ENCODE peak calls at places on chromosomes 2 and 18, in five cellular contexts. W is IMR-90, V is RWPE1, U is upper lobe of left lung, N is osteocyte. C is an unnamed sample.

GRCh38 chr2:63827749-63828148 is 13.9 kb upstream of the UGP2 start:
- DNase-seq in V (peak; percentile 11), U (no peak), N (no peak), W (peak; percentile 88), C (no peak)

GRCh38 chr2:26535663-26536275 is 57.8 kb upstream of the OTOF start:
- DNase-seq in U (no peak), V (no peak), N (no peak), W (no peak), C (no peak)

GRCh38 chr2:219082332-219082958 is 21.7 kb upstream of the IHH start:
- DNase-seq in U (peak; percentile 28), W (no peak), V (no peak), N (no peak), C (peak; percentile 23)

GRCh38 chr2:106886916-106887758 is 1.2 kb upstream of the ST6GAL2 start:
- DNase-seq in W (no peak), N (peak; percentile 88), V (peak; percentile 26), U (no peak), C (peak; percentile 71)

GRCh38 chr18:6221602-6222014 is 193.1 kb downstream of the L3MBTL4 start:
- DNase-seq in N (no peak), W (no peak), U (peak; percentile 41), V (no peak), C (no peak)

GRCh38 chr2:217573565-217573964 is 429.2 kb downstream of the TNS1 start:
- DNase-seq in N (no peak), U (no peak), W (peak; percentile 89), V (peak; percentile 41), C (no peak)

GRCh38 chr2:67625671-67626070 is 228.5 kb downstream of the ETAA1 start:
- DNase-seq in W (peak; percentile 69), N (no peak), U (no peak), V (no peak), C (no peak)

GRCh38 chr2:25251032-25251460 is 82.7 kb upstream of the POMC start:
- DNase-seq in W (no peak), U (no peak), N (no peak), V (no peak), C (no peak)

GRCh38 chr2:205056066-205056678 is 510.9 kb downstream of the PARD3B start:
- DNase-seq in V (no peak), N (no peak), W (peak; percentile 17), U (no peak), C (no peak)

GRCh38 chr2:166333809-166334208 is 41.9 kb downstream of the SCN9A start:
- DNase-seq in N (no peak), W (peak; percentile 49), U (no peak), V (peak; percentile 2), C (no peak)

GRCh38 chr2:54772531-54772930 is 49.1 kb downstream of the EML6 start:
- DNase-seq in W (no peak), V (no peak), U (no peak), N (no peak), C (no peak)

GRCh38 chr2:128178650-128179460 is 87.9 kb downstream of the UGGT1 start:
- DNase-seq in U (peak; percentile 60), V (peak; percentile 45), W (peak; percentile 89), N (no peak), C (peak; percentile 36)

GRCh38 chr18:31454066-31454708 is 6.6 kb downstream of the DSG3 start:
- DNase-seq in N (no peak), V (peak; percentile 74), W (peak; percentile 69), U (no peak), C (no peak)

GRCh38 chr2:71254078-71254477 is 27.2 kb upstream of the PAIP2B start:
- DNase-seq in N (no peak), W (no peak), V (no peak), U (no peak), C (no peak)

GRCh38 chr2:53767405-53768232 is at the start of gene CHAC2:
- DNase-seq in W (peak; percentile 78), V (peak; percentile 74), U (peak; percentile 89), N (peak; percentile 93), C (peak; percentile 92)

GRCh38 chr18:39274535-39274934 is 1708.9 kb upstream of the CELF4 start:
- DNase-seq in N (no peak), V (no peak), W (peak; percentile 45), U (no peak), C (no peak)

GRCh38 chr18:21210278-21210677 is 31.8 kb upstream of the GREB1L start:
- DNase-seq in U (no peak), V (no peak), N (no peak), W (no peak), C (no peak)

GRCh38 chr2:1817256-1818127 is 73.2 kb upstream of the PXDN start:
- DNase-seq in V (peak; percentile 94), W (peak; percentile 98), U (peak; percentile 75), N (peak; percentile 90), C (peak; percentile 60)

GRCh38 chr2:109083771-109084170 is 45.2 kb upstream of the SH3RF3 start:
- DNase-seq in N (peak; percentile 34), W (no peak), U (no peak), V (no peak), C (no peak)

GRCh38 chr2:231662811-231663457 is 45.4 kb upstream of the PTMA start:
- DNase-seq in W (no peak), N (no peak), U (no peak), V (no peak), C (no peak)

GRCh38 chr2:152553518-152553917 is 163.7 kb downstream of the PRPF40A start:
- DNase-seq in N (no peak), V (no peak), U (no peak), W (no peak), C (no peak)

GRCh38 chr2:152557273-152557879 is 159.9 kb downstream of the PRPF40A start:
- DNase-seq in W (no peak), N (no peak), V (no peak), U (no peak), C (no peak)

GRCh38 chr2:152552868-152553267 is 164.4 kb downstream of the PRPF40A start:
- DNase-seq in W (no peak), V (no peak), N (no peak), U (no peak), C (no peak)

GRCh38 chr2:152556506-152556905 is 160.8 kb downstream of the PRPF40A start:
- DNase-seq in V (no peak), N (no peak), W (no peak), U (no peak), C (no peak)

GRCh38 chr2:152555048-152555447 is 162.2 kb downstream of the PRPF40A start:
- DNase-seq in V (no peak), U (no peak), W (no peak), N (no peak), C (no peak)
- TF ChIP-seq CTCF in V (no peak), U (no peak), W (peak; percentile 22), N (peak; percentile 49), C (no peak)

GRCh38 chr2:20449501-20450200 is 2.8 kb downstream of the RHOB start:
- DNase-seq in N (no peak), V (no peak), W (peak; percentile 46), U (peak; percentile 20), C (no peak)
- TF ChIP-seq CTCF in N (no peak), V (no peak), W (no peak), U (no peak), C (no peak)

DNA sequence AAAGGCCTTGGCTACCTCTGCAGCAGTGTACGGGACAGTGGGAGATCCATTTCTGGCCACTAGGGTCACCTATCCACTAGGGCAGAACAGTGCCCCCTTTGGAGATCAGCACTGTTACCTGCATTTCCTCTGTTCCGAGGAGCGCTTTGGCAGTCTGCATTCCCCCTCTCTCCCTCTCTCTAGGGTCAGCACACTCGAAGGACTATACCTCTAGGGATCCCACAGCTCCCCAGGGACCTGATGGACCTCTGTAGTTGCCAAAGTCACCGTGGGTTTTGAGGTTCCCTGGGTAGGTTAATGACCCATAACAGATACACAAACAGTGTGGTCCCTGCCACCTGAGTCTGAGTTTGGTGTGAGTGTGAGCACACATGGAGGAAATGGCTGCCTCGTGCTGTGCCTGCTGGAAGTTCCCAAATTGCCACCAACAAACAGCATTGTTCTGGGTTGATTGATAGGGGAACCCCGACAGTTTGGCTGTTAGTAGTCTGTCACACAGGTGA is 99.8 kb upstream of the VWC2L start:
- DNase-seq in W (no peak), V (no peak), N (no peak), U (no peak), C (no peak)
- TF ChIP-seq CTCF in W (no peak), V (no peak), N (no peak), U (no peak), C (no peak)

GRCh38 chr2:240664622-240665021 is 18.1 kb downstream of the AQP12B start:
- DNase-seq in W (no peak), N (peak; percentile 17), U (no peak), V (no peak), C (no peak)

GRCh38 chr2:240662681-240663080 is 20.0 kb downstream of the AQP12B start:
- DNase-seq in W (no peak), V (no peak), N (peak; percentile 42), U (no peak), C (no peak)

DNA sequence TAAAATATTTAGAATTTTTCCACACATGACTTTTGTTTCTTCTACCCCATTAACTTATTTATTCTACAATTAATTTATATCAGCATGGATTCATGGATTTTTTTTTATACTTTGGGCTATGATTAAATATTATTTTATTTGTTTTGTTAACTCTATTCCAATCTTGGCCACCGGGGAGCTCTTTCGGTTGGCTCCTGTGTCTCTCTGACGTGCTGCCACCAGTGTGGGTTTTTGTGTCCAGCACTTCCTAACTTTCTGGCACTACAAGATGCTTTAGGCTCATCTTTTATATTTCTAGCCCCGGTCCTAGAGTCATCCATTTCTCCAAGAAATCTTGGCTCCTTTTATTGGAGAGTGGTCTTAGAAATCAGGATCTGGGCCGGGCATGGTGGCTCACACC is 18.9 kb downstream of the AQP12B start:
- DNase-seq in V (no peak), W (no peak), N (peak; percentile 68), U (no peak), C (no peak)
- TF ChIP-seq CTCF in V (no peak), W (no peak), N (peak; percentile 18), U (no peak), C (no peak)

DNA sequence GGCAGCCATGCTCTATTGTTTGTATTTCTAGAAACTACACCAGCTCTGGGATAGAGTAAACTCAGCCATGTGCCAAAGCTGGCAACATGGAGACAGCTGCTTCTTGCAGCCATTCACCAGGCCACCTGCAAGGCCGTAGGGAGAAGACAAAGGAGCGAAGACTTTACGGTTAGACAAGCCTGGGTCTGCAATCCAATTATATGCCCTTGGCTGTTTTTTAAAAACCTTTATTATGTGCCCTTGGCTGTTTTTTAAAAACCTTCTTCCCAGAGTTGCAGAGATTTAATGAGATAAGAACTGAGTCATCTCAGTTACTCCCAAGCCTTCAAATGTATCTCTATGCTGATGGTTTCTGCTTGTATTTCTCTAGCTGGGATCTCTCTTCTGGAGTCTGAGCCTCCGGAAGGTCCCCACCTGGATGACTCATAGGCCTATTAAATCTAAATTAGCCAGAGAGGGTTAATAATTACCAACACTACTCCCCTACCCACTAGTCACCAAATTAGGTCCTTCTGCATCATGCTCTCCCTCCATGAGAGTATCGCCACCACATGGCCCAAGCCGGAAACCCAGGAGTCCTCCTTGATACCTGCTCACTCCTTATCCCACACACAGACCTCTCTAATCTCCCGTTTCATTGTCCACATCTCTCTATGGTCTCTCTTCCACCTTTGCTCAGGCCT is 17.5 kb upstream of the DPP4 start:
- DNase-seq in U (peak; percentile 43), N (no peak), V (no peak), W (peak; percentile 42), C (no peak)
- TF ChIP-seq CTCF in U (no peak), N (no peak), V (no peak), W (no peak), C (no peak)